ENCODE peak calls at places on chromosomes 1 and 21, in nine cellular contexts. One of them, this sample, is unnamed.

GRCh38 chr1:229971141-229971540 is 95.9 kb upstream of the GALNT2 start:
- DNase-seq in stimulated activated CD8-positive, alpha-beta memory T cell treated with anti-CD3 and anti-CD28 coated beads, Interleukin-4, amount 100 ng/mL, for 24 hours: no peak
- DNase-seq in HAP-1: no peak
- DNase-seq in putamen: no peak
- DNase-seq in fibroblast of gingiva: no peak
- DNase-seq in psoas muscle: no peak
- DNase-seq in A673: no peak
- DNase-seq in WTC11: no peak
- DNase-seq in A549: no peak
- DNase-seq in this sample: no peak

GRCh38 chr1:20932437-20932977 is 145.4 kb upstream of the HP1BP3 start:
- DNase-seq in stimulated activated CD8-positive, alpha-beta memory T cell treated with anti-CD3 and anti-CD28 coated beads, Interleukin-4, amount 100 ng/mL, for 24 hours: no peak
- DNase-seq in HAP-1: no peak
- DNase-seq in putamen: no peak
- DNase-seq in fibroblast of gingiva: no peak
- DNase-seq in psoas muscle: no peak
- DNase-seq in A673: no peak
- DNase-seq in WTC11: no peak
- DNase-seq in A549: no peak
- DNase-seq in this sample: no peak

GRCh38 chr1:246364415-246364941 is 142.6 kb downstream of the SMYD3 start:
- DNase-seq in stimulated activated CD8-positive, alpha-beta memory T cell treated with anti-CD3 and anti-CD28 coated beads, Interleukin-4, amount 100 ng/mL, for 24 hours: no peak
- DNase-seq in HAP-1: no peak
- DNase-seq in putamen: no peak
- DNase-seq in fibroblast of gingiva: no peak
- DNase-seq in psoas muscle: no peak
- DNase-seq in A673: no peak
- DNase-seq in WTC11: no peak
- DNase-seq in A549: no peak
- DNase-seq in this sample: no peak

GRCh38 chr1:109309347-109309746 is 2.5 kb upstream of the MYBPHL start:
- DNase-seq in stimulated activated CD8-positive, alpha-beta memory T cell treated with anti-CD3 and anti-CD28 coated beads, Interleukin-4, amount 100 ng/mL, for 24 hours: no peak
- DNase-seq in HAP-1: no peak
- DNase-seq in putamen: no peak
- DNase-seq in fibroblast of gingiva: no peak
- DNase-seq in psoas muscle: no peak
- DNase-seq in A673: no peak
- DNase-seq in WTC11: no peak
- DNase-seq in A549: no peak
- DNase-seq in this sample: no peak

GRCh38 chr21:38250991-38251418 is 5.8 kb upstream of the KCNJ15 start:
- DNase-seq in stimulated activated CD8-positive, alpha-beta memory T cell treated with anti-CD3 and anti-CD28 coated beads, Interleukin-4, amount 100 ng/mL, for 24 hours: no peak
- DNase-seq in HAP-1: no peak
- DNase-seq in putamen: no peak
- DNase-seq in fibroblast of gingiva: no peak
- DNase-seq in psoas muscle: no peak
- DNase-seq in A673: no peak
- DNase-seq in WTC11: no peak
- DNase-seq in A549: no peak
- DNase-seq in this sample: no peak

GRCh38 chr1:160018900-160019299 is 12.9 kb downstream of the PIGM start:
- DNase-seq in stimulated activated CD8-positive, alpha-beta memory T cell treated with anti-CD3 and anti-CD28 coated beads, Interleukin-4, amount 100 ng/mL, for 24 hours: no peak
- DNase-seq in HAP-1: no peak
- DNase-seq in putamen: no peak
- DNase-seq in fibroblast of gingiva: no peak
- DNase-seq in psoas muscle: no peak
- DNase-seq in A673: no peak
- DNase-seq in WTC11: no peak
- DNase-seq in A549: no peak
- DNase-seq in this sample: no peak

GRCh38 chr1:164785841-164786534 is 227.0 kb downstream of the PBX1 start:
- DNase-seq in stimulated activated CD8-positive, alpha-beta memory T cell treated with anti-CD3 and anti-CD28 coated beads, Interleukin-4, amount 100 ng/mL, for 24 hours: no peak
- DNase-seq in HAP-1: no peak
- DNase-seq in putamen: no peak
- DNase-seq in fibroblast of gingiva: no peak
- DNase-seq in psoas muscle: no peak
- DNase-seq in A673: no peak
- DNase-seq in WTC11: no peak
- DNase-seq in A549: no peak
- DNase-seq in this sample: no peak

GRCh38 chr1:172823534-172823933 is 164.6 kb downstream of the FASLG start:
- DNase-seq in stimulated activated CD8-positive, alpha-beta memory T cell treated with anti-CD3 and anti-CD28 coated beads, Interleukin-4, amount 100 ng/mL, for 24 hours: no peak
- DNase-seq in HAP-1: no peak
- DNase-seq in putamen: no peak
- DNase-seq in fibroblast of gingiva: peak; percentile 67
- DNase-seq in psoas muscle: no peak
- DNase-seq in A673: peak; percentile 10
- DNase-seq in WTC11: no peak
- DNase-seq in A549: peak; percentile 23
- DNase-seq in this sample: no peak

GRCh38 chr1:94239796-94240195 is 2.4 kb upstream of the ARHGAP29 start:
- DNase-seq in stimulated activated CD8-positive, alpha-beta memory T cell treated with anti-CD3 and anti-CD28 coated beads, Interleukin-4, amount 100 ng/mL, for 24 hours: no peak
- DNase-seq in HAP-1: no peak
- DNase-seq in putamen: no peak
- DNase-seq in fibroblast of gingiva: no peak
- DNase-seq in psoas muscle: no peak
- DNase-seq in A673: no peak
- DNase-seq in WTC11: no peak
- DNase-seq in A549: no peak
- DNase-seq in this sample: no peak

GRCh38 chr1:25744636-25745425 is 55.2 kb upstream of the SELENON start:
- DNase-seq in stimulated activated CD8-positive, alpha-beta memory T cell treated with anti-CD3 and anti-CD28 coated beads, Interleukin-4, amount 100 ng/mL, for 24 hours: no peak
- DNase-seq in HAP-1: no peak
- DNase-seq in putamen: no peak
- DNase-seq in fibroblast of gingiva: no peak
- DNase-seq in psoas muscle: peak; percentile 27
- DNase-seq in A673: no peak
- DNase-seq in WTC11: no peak
- DNase-seq in A549: no peak
- DNase-seq in this sample: no peak

GRCh38 chr1:60425528-60425927 is 352.0 kb upstream of the C1orf87 start:
- DNase-seq in stimulated activated CD8-positive, alpha-beta memory T cell treated with anti-CD3 and anti-CD28 coated beads, Interleukin-4, amount 100 ng/mL, for 24 hours: no peak
- DNase-seq in HAP-1: no peak
- DNase-seq in putamen: no peak
- DNase-seq in fibroblast of gingiva: peak; percentile 12
- DNase-seq in psoas muscle: no peak
- DNase-seq in A673: peak; percentile 37
- DNase-seq in WTC11: no peak
- DNase-seq in A549: no peak
- DNase-seq in this sample: no peak

GRCh38 chr21:28142692-28143091 is 850.0 kb downstream of the LTN1 start:
- DNase-seq in stimulated activated CD8-positive, alpha-beta memory T cell treated with anti-CD3 and anti-CD28 coated beads, Interleukin-4, amount 100 ng/mL, for 24 hours: no peak
- DNase-seq in HAP-1: no peak
- DNase-seq in putamen: no peak
- DNase-seq in fibroblast of gingiva: peak; percentile 77
- DNase-seq in psoas muscle: no peak
- DNase-seq in A673: no peak
- DNase-seq in WTC11: no peak
- DNase-seq in A549: no peak
- DNase-seq in this sample: no peak

GRCh38 chr1:3222042-3222692 is 153.2 kb downstream of the PRDM16 start:
- DNase-seq in stimulated activated CD8-positive, alpha-beta memory T cell treated with anti-CD3 and anti-CD28 coated beads, Interleukin-4, amount 100 ng/mL, for 24 hours: no peak
- DNase-seq in HAP-1: no peak
- DNase-seq in putamen: no peak
- DNase-seq in fibroblast of gingiva: no peak
- DNase-seq in psoas muscle: no peak
- DNase-seq in A673: no peak
- DNase-seq in WTC11: peak; percentile 25
- DNase-seq in A549: no peak
- DNase-seq in this sample: peak; percentile 36

GRCh38 chr1:200029035-200029623 is 1.6 kb downstream of the NR5A2 start:
- DNase-seq in stimulated activated CD8-positive, alpha-beta memory T cell treated with anti-CD3 and anti-CD28 coated beads, Interleukin-4, amount 100 ng/mL, for 24 hours: no peak
- DNase-seq in HAP-1: peak; percentile 70
- DNase-seq in putamen: no peak
- DNase-seq in fibroblast of gingiva: peak; percentile 45
- DNase-seq in psoas muscle: no peak
- DNase-seq in A673: no peak
- DNase-seq in WTC11: peak; percentile 66
- DNase-seq in A549: peak; percentile 72
- DNase-seq in this sample: no peak

GRCh38 chr1:219702551-219703215 is 89.8 kb upstream of the ZC3H11B start:
- DNase-seq in stimulated activated CD8-positive, alpha-beta memory T cell treated with anti-CD3 and anti-CD28 coated beads, Interleukin-4, amount 100 ng/mL, for 24 hours: no peak
- DNase-seq in HAP-1: no peak
- DNase-seq in putamen: no peak
- DNase-seq in fibroblast of gingiva: no peak
- DNase-seq in psoas muscle: no peak
- DNase-seq in A673: no peak
- DNase-seq in WTC11: no peak
- DNase-seq in A549: no peak
- DNase-seq in this sample: no peak

GRCh38 chr1:174953657-174954435 is 45.9 kb upstream of the CACYBP start:
- DNase-seq in stimulated activated CD8-positive, alpha-beta memory T cell treated with anti-CD3 and anti-CD28 coated beads, Interleukin-4, amount 100 ng/mL, for 24 hours: no peak
- DNase-seq in HAP-1: no peak
- DNase-seq in putamen: no peak
- DNase-seq in fibroblast of gingiva: no peak
- DNase-seq in psoas muscle: no peak
- DNase-seq in A673: no peak
- DNase-seq in WTC11: no peak
- DNase-seq in A549: peak; percentile 39
- DNase-seq in this sample: peak; percentile 72

GRCh38 chr1:44810101-44810761 is 1.9 kb downstream of the BTBD19 start:
- DNase-seq in stimulated activated CD8-positive, alpha-beta memory T cell treated with anti-CD3 and anti-CD28 coated beads, Interleukin-4, amount 100 ng/mL, for 24 hours: no peak
- DNase-seq in HAP-1: no peak
- DNase-seq in putamen: peak; percentile 45
- DNase-seq in fibroblast of gingiva: peak; percentile 95
- DNase-seq in psoas muscle: peak; percentile 80
- DNase-seq in A673: peak; percentile 65
- DNase-seq in WTC11: no peak
- DNase-seq in A549: peak; percentile 50
- DNase-seq in this sample: peak; percentile 80

GRCh38 chr1:168170552-168171508 is 7.9 kb upstream of the TIPRL start:
- DNase-seq in stimulated activated CD8-positive, alpha-beta memory T cell treated with anti-CD3 and anti-CD28 coated beads, Interleukin-4, amount 100 ng/mL, for 24 hours: no peak
- DNase-seq in HAP-1: no peak
- DNase-seq in putamen: no peak
- DNase-seq in fibroblast of gingiva: no peak
- DNase-seq in psoas muscle: no peak
- DNase-seq in A673: no peak
- DNase-seq in WTC11: no peak
- DNase-seq in A549: no peak
- DNase-seq in this sample: no peak

GRCh38 chr1:56180806-56181205 is 398.6 kb downstream of the PLPP3 start:
- DNase-seq in stimulated activated CD8-positive, alpha-beta memory T cell treated with anti-CD3 and anti-CD28 coated beads, Interleukin-4, amount 100 ng/mL, for 24 hours: no peak
- DNase-seq in HAP-1: no peak
- DNase-seq in putamen: no peak
- DNase-seq in fibroblast of gingiva: no peak
- DNase-seq in psoas muscle: no peak
- DNase-seq in A673: no peak
- DNase-seq in WTC11: no peak
- DNase-seq in A549: no peak
- DNase-seq in this sample: no peak

GRCh38 chr21:16587141-16587570 is 857.4 kb downstream of the USP25 start:
- DNase-seq in stimulated activated CD8-positive, alpha-beta memory T cell treated with anti-CD3 and anti-CD28 coated beads, Interleukin-4, amount 100 ng/mL, for 24 hours: no peak
- DNase-seq in HAP-1: peak; percentile 46
- DNase-seq in putamen: peak; percentile 84
- DNase-seq in fibroblast of gingiva: peak; percentile 48
- DNase-seq in psoas muscle: peak; percentile 76
- DNase-seq in A673: peak; percentile 7
- DNase-seq in WTC11: no peak
- DNase-seq in A549: peak; percentile 84
- DNase-seq in this sample: no peak

GRCh38 chr1:32742132-32742947 is 39.8 kb upstream of the SYNC start:
- DNase-seq in stimulated activated CD8-positive, alpha-beta memory T cell treated with anti-CD3 and anti-CD28 coated beads, Interleukin-4, amount 100 ng/mL, for 24 hours: no peak
- DNase-seq in HAP-1: peak; percentile 41
- DNase-seq in putamen: no peak
- DNase-seq in fibroblast of gingiva: no peak
- DNase-seq in psoas muscle: no peak
- DNase-seq in A673: no peak
- DNase-seq in WTC11: peak; percentile 51
- DNase-seq in A549: no peak
- DNase-seq in this sample: no peak

GRCh38 chr21:44763451-44764318 is 37.9 kb downstream of the UBE2G2 start:
- DNase-seq in stimulated activated CD8-positive, alpha-beta memory T cell treated with anti-CD3 and anti-CD28 coated beads, Interleukin-4, amount 100 ng/mL, for 24 hours: no peak
- DNase-seq in HAP-1: no peak
- DNase-seq in putamen: no peak
- DNase-seq in fibroblast of gingiva: no peak
- DNase-seq in psoas muscle: no peak
- DNase-seq in A673: no peak
- DNase-seq in WTC11: no peak
- DNase-seq in A549: no peak
- DNase-seq in this sample: no peak

GRCh38 chr1:6519935-6520621 is 28.6 kb upstream of the PLEKHG5 start:
- DNase-seq in stimulated activated CD8-positive, alpha-beta memory T cell treated with anti-CD3 and anti-CD28 coated beads, Interleukin-4, amount 100 ng/mL, for 24 hours: no peak
- DNase-seq in HAP-1: peak; percentile 53
- DNase-seq in putamen: peak; percentile 46
- DNase-seq in fibroblast of gingiva: peak; percentile 80
- DNase-seq in psoas muscle: peak; percentile 59
- DNase-seq in A673: peak; percentile 76
- DNase-seq in WTC11: peak; percentile 84
- DNase-seq in A549: no peak
- DNase-seq in this sample: no peak

GRCh38 chr1:178061632-178062031 is 32.3 kb upstream of the RASAL2 start:
- DNase-seq in stimulated activated CD8-positive, alpha-beta memory T cell treated with anti-CD3 and anti-CD28 coated beads, Interleukin-4, amount 100 ng/mL, for 24 hours: no peak
- DNase-seq in HAP-1: no peak
- DNase-seq in putamen: no peak
- DNase-seq in fibroblast of gingiva: no peak
- DNase-seq in psoas muscle: no peak
- DNase-seq in A673: no peak
- DNase-seq in WTC11: no peak
- DNase-seq in A549: no peak
- DNase-seq in this sample: no peak

GRCh38 chr1:94058766-94059165 is 62.2 kb downstream of the ABCA4 start:
- DNase-seq in stimulated activated CD8-positive, alpha-beta memory T cell treated with anti-CD3 and anti-CD28 coated beads, Interleukin-4, amount 100 ng/mL, for 24 hours: no peak
- DNase-seq in HAP-1: no peak
- DNase-seq in putamen: no peak
- DNase-seq in fibroblast of gingiva: no peak
- DNase-seq in psoas muscle: no peak
- DNase-seq in A673: no peak
- DNase-seq in WTC11: no peak
- DNase-seq in A549: no peak
- DNase-seq in this sample: no peak

GRCh38 chr1:26388791-26389445 is 16.4 kb upstream of the ZNF683 start:
- DNase-seq in stimulated activated CD8-positive, alpha-beta memory T cell treated with anti-CD3 and anti-CD28 coated beads, Interleukin-4, amount 100 ng/mL, for 24 hours: no peak
- DNase-seq in HAP-1: no peak
- DNase-seq in putamen: no peak
- DNase-seq in fibroblast of gingiva: no peak
- DNase-seq in psoas muscle: no peak
- DNase-seq in A673: no peak
- DNase-seq in WTC11: no peak
- DNase-seq in A549: no peak
- DNase-seq in this sample: no peak

GRCh38 chr1:184143449-184143848 is 91.9 kb downstream of the TSEN15 start:
- DNase-seq in stimulated activated CD8-positive, alpha-beta memory T cell treated with anti-CD3 and anti-CD28 coated beads, Interleukin-4, amount 100 ng/mL, for 24 hours: no peak
- DNase-seq in HAP-1: no peak
- DNase-seq in putamen: no peak
- DNase-seq in fibroblast of gingiva: peak; percentile 14
- DNase-seq in psoas muscle: no peak
- DNase-seq in A673: peak; percentile 62
- DNase-seq in WTC11: no peak
- DNase-seq in A549: no peak
- DNase-seq in this sample: no peak

GRCh38 chr1:152983743-152984142 is at the start of gene SPRR1A:
- DNase-seq in stimulated activated CD8-positive, alpha-beta memory T cell treated with anti-CD3 and anti-CD28 coated beads, Interleukin-4, amount 100 ng/mL, for 24 hours: no peak
- DNase-seq in HAP-1: no peak
- DNase-seq in putamen: no peak
- DNase-seq in fibroblast of gingiva: no peak
- DNase-seq in psoas muscle: no peak
- DNase-seq in A673: no peak
- DNase-seq in WTC11: no peak
- DNase-seq in A549: no peak
- DNase-seq in this sample: no peak

GRCh38 chr1:61115436-61115835 is 33.1 kb downstream of the NFIA start:
- DNase-seq in stimulated activated CD8-positive, alpha-beta memory T cell treated with anti-CD3 and anti-CD28 coated beads, Interleukin-4, amount 100 ng/mL, for 24 hours: no peak
- DNase-seq in HAP-1: no peak
- DNase-seq in putamen: no peak
- DNase-seq in fibroblast of gingiva: no peak
- DNase-seq in psoas muscle: no peak
- DNase-seq in A673: no peak
- DNase-seq in WTC11: no peak
- DNase-seq in A549: no peak
- DNase-seq in this sample: no peak

GRCh38 chr1:205068457-205069035 is 15.7 kb downstream of the TMEM81 start:
- DNase-seq in stimulated activated CD8-positive, alpha-beta memory T cell treated with anti-CD3 and anti-CD28 coated beads, Interleukin-4, amount 100 ng/mL, for 24 hours: no peak
- DNase-seq in HAP-1: no peak
- DNase-seq in putamen: no peak
- DNase-seq in fibroblast of gingiva: peak; percentile 60
- DNase-seq in psoas muscle: no peak
- DNase-seq in A673: peak; percentile 11
- DNase-seq in WTC11: no peak
- DNase-seq in A549: no peak
- DNase-seq in this sample: no peak

GRCh38 chr1:151825811-151826660 is 5.6 kb downstream of the RORC start:
- DNase-seq in stimulated activated CD8-positive, alpha-beta memory T cell treated with anti-CD3 and anti-CD28 coated beads, Interleukin-4, amount 100 ng/mL, for 24 hours: no peak
- DNase-seq in HAP-1: no peak
- DNase-seq in putamen: no peak
- DNase-seq in fibroblast of gingiva: no peak
- DNase-seq in psoas muscle: no peak
- DNase-seq in A673: no peak
- DNase-seq in WTC11: peak; percentile 55
- DNase-seq in A549: no peak
- DNase-seq in this sample: no peak

This sample was measured in stimulated activated naive B cell treated with anti-CD40 and anti-IgM and Interleukin-4, amounts not matched to agents 10 μg/mL and 1 μg/mL and 100 μg/mL, for 72 hours.